ENCODE peak calls at places on chromosomes 4 and X, in nine cellular contexts. N is activated T-helper 1 cell treated with Interleukin-2 at 50 U/mL for 16 hours; J is GM12864; X is HTR-8/SVneo; O is activated T-cell treated with anti-CD3 and anti-CD28 coated beads, Interleukin-2, amount 50 U/mL, for 72 hours; G is stromal cell of bone marrow; K is dermis microvascular lymphatic vessel endothelial cell; Q is Calu3; F is GM12865. W is an unnamed sample.

GRCh38 chr4:85402371-85402770 is 72.6 kb upstream of the ARHGAP24 start:
- DNase-seq in N (no peak), J (no peak), X (no peak), O (no peak), G (peak; percentile 34), K (no peak), Q (no peak), F (no peak), W (no peak)

GRCh38 chr4:174365018-174365587 is 81.4 kb downstream of the CEP44 start:
- DNase-seq in N (no peak), J (no peak), X (peak; percentile 9), O (peak; percentile 11), G (peak; percentile 40), K (peak; percentile 33), Q (peak; percentile 42), F (peak; percentile 34), W (peak; percentile 50)

GRCh38 chr4:136934601-136935000 is 597.7 kb downstream of the PCDH18 start:
- DNase-seq in N (no peak), J (no peak), X (no peak), O (no peak), G (peak; percentile 4), K (no peak), Q (no peak), F (no peak), W (peak; percentile 72)

GRCh38 chr4:58732973-58733372 is 1622.8 kb upstream of the IGFBP7 start:
- DNase-seq in N (no peak), J (no peak), X (peak; percentile 4), O (no peak), G (no peak), K (no peak), Q (no peak), F (no peak), W (peak; percentile 20)

GRCh38 chrX:120450163-120450562 is 18.9 kb downstream of the LAMP2 start:
- DNase-seq in N (no peak), J (no peak), X (no peak), O (no peak), G (no peak), K (no peak), Q (peak; percentile 9), F (peak; percentile 11), W (peak; percentile 4)

GRCh38 chr4:76998251-76998901 is 48.8 kb downstream of the SEPTIN11 start:
- DNase-seq in N (no peak), J (no peak), X (no peak), O (no peak), G (peak; percentile 28), K (no peak), Q (no peak), F (no peak), W (no peak)

GRCh38 chrX:132795211-132795610 is 163.2 kb downstream of the HS6ST2 start:
- DNase-seq in N (no peak), J (no peak), X (no peak), O (no peak), G (no peak), K (no peak), Q (no peak), F (no peak), W (no peak)

GRCh38 chrX:129769467-129770154 is 10.1 kb upstream of the SASH3 start:
- DNase-seq in N (peak; percentile 53), J (peak; percentile 84), X (no peak), O (peak; percentile 64), G (no peak), K (no peak), Q (no peak), F (peak; percentile 95), W (no peak)

GRCh38 chr4:57023104-57023503 is 44.4 kb downstream of the POLR2B start:
- DNase-seq in N (no peak), J (no peak), X (peak; percentile 66), O (no peak), G (peak; percentile 80), K (no peak), Q (no peak), F (no peak), W (no peak)

GRCh38 chr4:104420766-104421165 is 73.9 kb downstream of the CXXC4 start:
- DNase-seq in N (no peak), J (no peak), X (no peak), O (no peak), G (no peak), K (no peak), Q (no peak), F (no peak), W (no peak)

GRCh38 chr4:56613101-56613862 is 67.8 kb downstream of the HOPX start:
- DNase-seq in N (no peak), J (no peak), X (peak; percentile 8), O (no peak), G (no peak), K (no peak), Q (no peak), F (no peak), W (peak; percentile 68)

GRCh38 chr4:99887837-99888236 is 6.4 kb downstream of the LAMTOR3 start:
- DNase-seq in N (no peak), J (no peak), X (no peak), O (no peak), G (no peak), K (no peak), Q (no peak), F (no peak), W (no peak)

GRCh38 chrX:153521034-153521433 is 3.6 kb downstream of the ATP2B3 start:
- DNase-seq in N (no peak), J (no peak), X (no peak), O (no peak), G (no peak), K (no peak), Q (no peak), F (no peak), W (no peak)

GRCh38 chrX:69469975-69470374 is 34.2 kb upstream of the NALF2 start:
- DNase-seq in N (no peak), J (no peak), X (no peak), O (no peak), G (no peak), K (no peak), Q (no peak), F (no peak), W (no peak)

GRCh38 chr4:179415842-179416223 is 1973.6 kb upstream of the AGA start:
- DNase-seq in N (no peak), J (no peak), X (no peak), O (no peak), G (no peak), K (no peak), Q (peak; percentile 10), F (no peak), W (no peak)

GRCh38 chr4:138311771-138312535 is 69.8 kb upstream of the SLC7A11 start:
- DNase-seq in N (no peak), J (no peak), X (no peak), O (no peak), G (no peak), K (no peak), Q (no peak), F (no peak), W (no peak)

GRCh38 chr4:174709531-174709930 is 119.5 kb downstream of the GLRA3 start:
- DNase-seq in N (no peak), J (no peak), X (no peak), O (no peak), G (no peak), K (no peak), Q (no peak), F (no peak), W (no peak)

GRCh38 chr4:98661356-98662054 is 3.1 kb upstream of the TSPAN5 start:
- DNase-seq in N (no peak), J (no peak), X (no peak), O (no peak), G (no peak), K (no peak), Q (peak; percentile 21), F (no peak), W (no peak)

GRCh38 chr4:145557720-145558119 is 61.5 kb upstream of the MMAA start:
- DNase-seq in N (no peak), J (no peak), X (peak; percentile 37), O (peak; percentile 59), G (peak; percentile 46), K (peak; percentile 55), Q (peak; percentile 62), F (peak; percentile 78), W (peak; percentile 55)

GRCh38 chrX:41045960-41046567 is 39.2 kb upstream of the USP9X start:
- DNase-seq in N (no peak), J (no peak), X (no peak), O (no peak), G (no peak), K (no peak), Q (no peak), F (no peak), W (no peak)

GRCh38 chrX:70166601-70167590 is 10.4 kb upstream of the DGAT2L6 start:
- DNase-seq in N (no peak), J (no peak), X (peak; percentile 54), O (no peak), G (no peak), K (no peak), Q (no peak), F (no peak), W (peak; percentile 75)

W was measured in ACHN.